ENCODE peak calls at places on chromosomes 5 and 9, in four cellular contexts. R is HepG2, Q is K562, D is GM12878. N is an unnamed sample.

GRCh38 chr5:142107729-142108431 is 699 bp upstream of the NDFIP1 start:
- DNase-seq in R (no peak), Q (no peak), D (no peak), N (no peak)

GRCh38 chr9:92877531-92878430 is at the start of gene ZNF484:
- DNase-seq in R (peak; percentile 96), Q (peak; percentile 90), D (peak; percentile 96), N (peak; percentile 97)

GRCh38 chr9:125617087-125617486 is 89.9 kb downstream of the MAPKAP1 start:
- DNase-seq in R (no peak), Q (no peak), D (no peak), N (no peak)

GRCh38 chr5:178290376-178290775 is 57.8 kb upstream of the PHYKPL start:
- DNase-seq in R (no peak), Q (no peak), D (no peak), N (no peak)

GRCh38 chr9:68755051-68755450 is 50.0 kb downstream of the PIP5K1B start:
- DNase-seq in R (peak; percentile 29), Q (no peak), D (no peak), N (no peak)

GRCh38 chr9:93097496-93098205 is 1.6 kb downstream of the CARD19 start:
- DNase-seq in R (no peak), Q (no peak), D (no peak), N (peak; percentile 12)

GRCh38 chr5:14510156-14510734 is 71.3 kb upstream of the OTULINL start:
- DNase-seq in R (no peak), Q (no peak), D (no peak), N (no peak)

GRCh38 chr9:72473474-72474241 is 47.8 kb upstream of the TMC1 start:
- DNase-seq in R (no peak), Q (no peak), D (peak; percentile 48), N (peak; percentile 91)

GRCh38 chr5:31225118-31225517 is 31.6 kb downstream of the CDH6 start:
- DNase-seq in R (no peak), Q (no peak), D (no peak), N (peak; percentile 98)

GRCh38 chr5:160507181-160507811 is 85.6 kb downstream of the PTTG1 start:
- DNase-seq in R (no peak), Q (no peak), D (no peak), N (peak; percentile 65)

GRCh38 chr5:42951169-42951846 is 88.8 kb downstream of the ANXA2R start:
- DNase-seq in R (no peak), Q (no peak), D (peak; percentile 13), N (peak; percentile 43)

GRCh38 chr5:112555691-112556090 is 136.6 kb upstream of the EPB41L4A start:
- DNase-seq in R (no peak), Q (no peak), D (no peak), N (peak; percentile 57)

GRCh38 chr9:36029202-36029601 is 7.5 kb upstream of the RECK start:
- DNase-seq in R (no peak), Q (no peak), D (no peak), N (no peak)

GRCh38 chr5:170336065-170336464 is 38.5 kb upstream of the LCP2 start:
- DNase-seq in R (no peak), Q (no peak), D (no peak), N (no peak)

GRCh38 chr5:61026004-61026403 is 81.0 kb downstream of the NDUFAF2 start:
- DNase-seq in R (no peak), Q (no peak), D (no peak), N (no peak)

GRCh38 chr5:123035320-123035949 is 1.1 kb downstream of the PPIC start:
- DNase-seq in R (peak; percentile 6), Q (peak; percentile 53), D (no peak), N (peak; percentile 27)

GRCh38 chr5:62281411-62281810 is 24.6 kb upstream of the KIF2A start:
- DNase-seq in R (no peak), Q (no peak), D (no peak), N (no peak)

GRCh38 chr5:124755565-124755964 is 9.1 kb upstream of the ZNF608 start:
- DNase-seq in R (peak; percentile 21), Q (peak; percentile 68), D (no peak), N (no peak)

GRCh38 chr5:4551034-4551433 is 589.1 kb upstream of the ADAMTS16 start:
- DNase-seq in R (no peak), Q (no peak), D (no peak), N (no peak)

GRCh38 chr5:34053133-34053532 is 10.1 kb upstream of the C1QTNF3 start:
- DNase-seq in R (no peak), Q (no peak), D (no peak), N (peak; percentile 78)

GRCh38 chr5:51968756-51969155 is 585.5 kb downstream of the ISL1 start:
- DNase-seq in R (no peak), Q (no peak), D (no peak), N (no peak)

GRCh38 chr9:95344735-95345134 is 27.2 kb upstream of the FANCC start:
- DNase-seq in R (no peak), Q (no peak), D (no peak), N (no peak)

GRCh38 chr9:124514125-124514524 is 6.9 kb upstream of the NR5A1 start:
- DNase-seq in R (no peak), Q (no peak), D (no peak), N (no peak)

GRCh38 chr5:141664733-141665461 is 13.7 kb upstream of the FCHSD1 start:
- DNase-seq in R (peak; percentile 56), Q (peak; percentile 76), D (peak; percentile 31), N (peak; percentile 58)

GRCh38 chr9:33737811-33738606 is 57.4 kb upstream of the PRSS3 start:
- DNase-seq in R (peak; percentile 56), Q (peak; percentile 16), D (no peak), N (peak; percentile 62)

GRCh38 chr5:143879646-143880045 is 67.7 kb downstream of the HMHB1 start:
- DNase-seq in R (peak; percentile 5), Q (no peak), D (no peak), N (peak; percentile 12)

GRCh38 chr9:1373445-1373844 is 323.3 kb downstream of the DMRT2 start:
- DNase-seq in R (no peak), Q (no peak), D (no peak), N (no peak)

GRCh38 chr5:14406554-14406849 is 175.1 kb upstream of the OTULINL start:
- DNase-seq in R (no peak), Q (no peak), D (no peak), N (peak; percentile 97)

GRCh38 chr5:101288633-101289032 is 385.6 kb upstream of the ST8SIA4 start:
- DNase-seq in R (no peak), Q (no peak), D (no peak), N (no peak)

GRCh38 chr5:59020611-59021285 is 437.9 kb downstream of the RAB3C start:
- DNase-seq in R (no peak), Q (no peak), D (no peak), N (peak; percentile 35)

GRCh38 chr5:25963251-25964008 is 1075.0 kb downstream of the CDH9 start:
- DNase-seq in R (no peak), Q (no peak), D (no peak), N (no peak)

GRCh38 chr5:36728697-36729543 is 122.5 kb downstream of the SLC1A3 start:
- DNase-seq in R (peak; percentile 65), Q (peak; percentile 70), D (no peak), N (peak; percentile 73)

GRCh38 chr9:133135193-133135745 is 14.2 kb upstream of the RALGDS start:
- DNase-seq in R (no peak), Q (no peak), D (no peak), N (peak; percentile 86)

GRCh38 chr5:67165524-67166459 is 30.8 kb downstream of the CD180 start:
- DNase-seq in R (no peak), Q (peak; percentile 18), D (no peak), N (peak; percentile 61)

GRCh38 chr5:73367650-73368049 is 80.9 kb downstream of the FOXD1 start:
- DNase-seq in R (no peak), Q (no peak), D (no peak), N (peak; percentile 39)

GRCh38 chr9:114134827-114135396 is 20.4 kb upstream of the COL27A1 start:
- DNase-seq in R (no peak), Q (no peak), D (no peak), N (no peak)
- H3K27me3 ChIP-seq in R (peaks cover 1% of the 10 kb centered on the region), Q (peaks cover 6% of the 10 kb centered on the region), D (no peaks in the 10 kb centered on the region), N (peaks cover 70% of the 10 kb centered on the region)

GRCh38 chr5:135880801-135881200 is 14.8 kb downstream of the IL9 start:
- DNase-seq in R (no peak), Q (no peak), D (no peak), N (no peak)

GRCh38 chr5:135881244-135881643 is 14.4 kb downstream of the IL9 start:
- DNase-seq in R (no peak), Q (no peak), D (no peak), N (no peak)

GRCh38 chr5:135878156-135878620 is 17.5 kb downstream of the IL9 start:
- DNase-seq in R (no peak), Q (no peak), D (no peak), N (no peak)

GRCh38 chr5:135879591-135879990 is 16.1 kb downstream of the IL9 start:
- DNase-seq in R (no peak), Q (no peak), D (no peak), N (no peak)

DNA sequence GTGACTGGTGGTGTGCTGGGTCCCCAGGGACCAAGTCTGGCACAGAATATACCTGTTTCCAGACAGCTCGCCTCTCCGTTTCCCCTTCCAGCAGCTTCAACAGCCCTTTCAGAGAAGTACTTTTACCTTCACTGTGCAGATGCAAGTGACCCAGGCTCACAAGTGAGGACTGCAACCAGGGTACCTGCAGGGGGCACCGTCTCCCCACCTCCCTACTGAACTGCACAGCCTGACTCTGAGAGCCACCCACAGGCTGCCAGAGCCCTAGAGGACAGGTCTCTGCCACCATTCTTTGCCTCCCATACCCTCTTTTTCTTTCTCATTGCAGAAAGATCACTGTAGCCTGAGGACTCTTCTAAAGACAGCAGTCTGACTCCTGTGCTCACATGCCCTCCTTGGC is 15.4 kb downstream of the IL9 start:
- DNase-seq in R (peak; percentile 48), Q (peak; percentile 25), D (no peak), N (no peak)
- TF ChIP-seq CTCF in R (peak; percentile 64), Q (peak; percentile 56), D (no peak), N (peak; percentile 22)

GRCh38 chr9:78320875-78321496 is 24.1 kb downstream of the PSAT1 start:
- DNase-seq in R (no peak), Q (no peak), D (no peak), N (no peak)

GRCh38 chr9:78320030-78320693 is 23.2 kb downstream of the PSAT1 start:
- DNase-seq in R (no peak), Q (no peak), D (no peak), N (no peak)

GRCh38 chr9:78316151-78316892 is 19.4 kb downstream of the PSAT1 start:
- DNase-seq in R (no peak), Q (no peak), D (no peak), N (no peak)

GRCh38 chr9:78321505-78321904 is 24.6 kb downstream of the PSAT1 start:
- DNase-seq in R (no peak), Q (no peak), D (no peak), N (no peak)

GRCh38 chr9:78319197-78320029 is 22.5 kb downstream of the PSAT1 start:
- DNase-seq in R (no peak), Q (no peak), D (no peak), N (no peak)
- TF ChIP-seq BHLHE40 in R (no peak), Q (no peak), D (no peak), N (no peak)

GRCh38 chr5:582936-583635 is 29.1 kb upstream of the CEP72 start:
- DNase-seq in R (no peak), Q (no peak), D (no peak), N (no peak)

GRCh38 chr5:585556-585955 is 26.6 kb upstream of the CEP72 start:
- DNase-seq in R (no peak), Q (no peak), D (no peak), N (no peak)

GRCh38 chr5:584846-585245 is 27.3 kb upstream of the CEP72 start:
- DNase-seq in R (no peak), Q (no peak), D (no peak), N (no peak)

GRCh38 chr5:581941-582340 is 30.2 kb upstream of the CEP72 start:
- DNase-seq in R (no peak), Q (no peak), D (no peak), N (no peak)

GRCh38 chr5:583645-584044 is 28.5 kb upstream of the CEP72 start:
- DNase-seq in R (no peak), Q (no peak), D (no peak), N (no peak)
- H3K27me3 ChIP-seq in R (peaks cover 4% of the 10 kb centered on the region), Q (peaks cover 39% of the 10 kb centered on the region), D (no peaks in the 10 kb centered on the region), N (peaks cover 41% of the 10 kb centered on the region)

N was measured in IMR-90.